ENCODE peak calls at places on chromosomes 5 and 9, in eight cellular contexts. I is transverse colon, E is foreskin fibroblast, O is fibroblast of lung, S is AG09309, W is K562, N is H1, T is A549. J is an unnamed sample.

GRCh38 chr5:107247427-107247826 is 423.3 kb downstream of the EFNA5 start:
- DNase-seq in S (no peak), E (no peak), N (no peak), O (no peak), T (no peak), I (no peak), W (no peak), J (no peak)

GRCh38 chr9:121852646-121853616 is 201.5 kb downstream of the DAB2IP start:
- DNase-seq in I (no peak), E (no peak), T (no peak), O (peak), S (no peak), W (no peak), N (no peak), J (no peak)

GRCh38 chr9:126673689-126674364 is 60.1 kb downstream of the LMX1B start:
- DNase-seq in N (no peak), O (no peak), E (no peak), W (no peak), T (no peak), S (no peak), I (no peak), J (no peak)

GRCh38 chr5:13478831-13479465 is 465.5 kb downstream of the DNAH5 start:
- DNase-seq in W (peak), E (no peak), I (no peak), S (peak), O (no peak), T (peak), N (peak), J (peak)

GRCh38 chr5:103013933-103014552 is 105.9 kb downstream of the GIN1 start:
- DNase-seq in E (no peak), N (no peak), T (no peak), O (peak), I (no peak), S (no peak), W (no peak), J (no peak)

GRCh38 chr5:141560141-141560540 is 58.7 kb downstream of the DIAPH1 start:
- DNase-seq in T (no peak), O (peak), I (no peak), E (no peak), W (no peak), S (no peak), N (no peak), J (no peak)

GRCh38 chr9:135898634-135899407 is 8.5 kb downstream of the CAMSAP1 start:
- DNase-seq in W (no peak), E (peak), N (no peak), O (peak), T (no peak), I (no peak), S (peak), J (no peak)

GRCh38 chr9:94796687-94797086 is 70.2 kb downstream of the AOPEP start:
- DNase-seq in S (no peak), I (no peak), W (no peak), T (no peak), E (no peak), N (no peak), O (no peak), J (no peak)

GRCh38 chr5:8807636-8808035 is 738.2 kb downstream of the SEMA5A start:
- DNase-seq in W (no peak), T (no peak), O (peak), I (no peak), N (no peak), E (peak), S (no peak), J (no peak)

GRCh38 chr9:124520206-124520596 is 13.0 kb upstream of the NR5A1 start:
- DNase-seq in N (no peak), O (no peak), E (no peak), T (no peak), W (no peak), S (no peak), I (peak), J (no peak)

GRCh38 chr5:32426440-32427151 is 17.9 kb downstream of the ZFR start:
- DNase-seq in O (no peak), E (no peak), W (no peak), T (no peak), N (no peak), S (no peak), I (no peak), J (no peak)

DNA sequence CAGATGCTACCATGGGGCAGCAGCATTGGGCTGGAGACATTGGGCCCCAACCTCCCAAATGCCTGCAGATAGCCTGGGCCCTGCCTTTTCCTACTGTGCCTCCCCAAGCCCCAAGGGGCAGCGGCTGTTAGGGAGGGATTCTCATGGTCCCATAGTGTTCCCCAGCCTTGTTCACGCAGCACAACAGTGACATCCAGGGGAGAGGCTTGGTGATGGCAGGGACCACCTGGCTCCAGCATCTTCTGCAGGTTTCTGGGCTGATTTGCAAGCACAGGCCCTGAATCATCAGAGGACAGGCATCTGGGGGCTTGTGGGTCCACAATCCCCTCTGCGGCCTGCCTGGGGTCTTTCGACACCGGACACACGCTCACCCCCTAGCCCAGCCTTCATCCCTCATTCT is 354.6 kb downstream of the SLIT3 start:
- DNase-seq in W (no peak), T (no peak), I (no peak), N (peak), O (no peak), S (no peak), E (no peak), J (peak)
- TF ChIP-seq CTCF in W (peak), T (no peak), I (no peak), N (peak), O (no peak), S (peak), E (peak), J (no peak)

GRCh38 chr5:2752875-2753435 is 1.5 kb upstream of the IRX2 start:
- DNase-seq in O (no peak), E (no peak), W (no peak), I (no peak), S (no peak), T (no peak), N (no peak), J (no peak)
- TF ChIP-seq CTCF in O (no peak), E (no peak), W (no peak), I (no peak), S (no peak), T (no peak), N (no peak), J (no peak)

GRCh38 chr9:71004196-71004595 is 117.2 kb downstream of the TRPM3 start:
- DNase-seq in N (no peak), I (no peak), S (no peak), T (no peak), W (no peak), O (peak), E (no peak), J (no peak)

GRCh38 chr9:71003346-71003745 is 118.1 kb downstream of the TRPM3 start:
- DNase-seq in O (no peak), S (no peak), N (no peak), I (no peak), T (no peak), E (no peak), W (no peak), J (no peak)

GRCh38 chr9:70998962-70999361 is 122.5 kb downstream of the TRPM3 start:
- DNase-seq in E (peak), S (peak), I (no peak), W (no peak), N (no peak), O (no peak), T (no peak), J (no peak)

GRCh38 chr9:71005456-71005855 is 116.0 kb downstream of the TRPM3 start:
- DNase-seq in N (no peak), W (no peak), T (no peak), O (no peak), I (no peak), S (no peak), E (no peak), J (no peak)

DNA sequence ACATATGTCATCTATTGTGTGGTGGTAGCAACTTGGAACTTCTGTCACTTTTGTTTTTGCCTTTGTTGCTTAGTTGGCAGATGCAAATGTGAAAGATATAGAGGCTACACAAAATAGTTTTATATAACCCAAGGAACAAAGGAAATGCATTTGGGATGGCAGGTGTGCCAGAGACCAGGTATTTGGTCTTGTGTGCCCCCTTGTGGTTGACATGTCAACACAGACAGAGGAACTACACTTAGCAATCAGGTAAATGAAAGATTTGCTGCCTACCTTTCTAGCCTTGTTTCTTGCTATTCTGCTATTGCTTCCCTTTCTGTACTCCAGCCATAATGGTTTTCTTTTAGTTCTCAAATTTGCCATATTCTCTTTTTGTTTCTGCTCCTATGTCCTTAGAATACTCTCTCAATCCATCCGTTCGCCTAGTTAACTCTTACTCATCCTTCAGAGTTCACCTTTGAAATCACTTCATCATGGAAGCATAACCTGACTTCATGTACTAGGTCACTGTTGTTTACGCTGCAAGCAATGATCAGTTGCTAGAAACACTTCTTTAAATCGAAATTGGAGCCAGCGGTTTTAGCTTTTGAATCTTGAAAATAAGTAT is 119.5 kb downstream of the TRPM3 start:
- DNase-seq in S (peak), I (peak), T (no peak), N (peak), W (peak), O (peak), E (no peak), J (peak)
- TF ChIP-seq CTCF in S (peak), I (peak), T (peak), N (peak), W (peak), O (peak), E (peak), J (peak)

GRCh38 chr9:116285320-116285719 is 131.7 kb downstream of the PAPPA start:
- DNase-seq in O (no peak), I (no peak), E (no peak), T (no peak), S (no peak), N (no peak), W (no peak), J (no peak)
- TF ChIP-seq CTCF in O (no peak), I (no peak), E (no peak), T (no peak), S (peak), N (peak), W (no peak), J (no peak)

J was measured in endothelial cell.